ENCODE peak calls at places on chromosomes 7 and 10, in six cellular contexts. One of them, this sample, is unnamed. For H3K4me1, the result is how much of the 10 kb centered on the place peaks cover.

GRCh38 chr10:15879058-15879457 is 18.8 kb upstream of the MINDY3 start:
- DNase-seq in stomach: no peak
- DNase-seq in breast epithelium: no peak
- DNase-seq in ovary: no peak
- DNase-seq in IMR-90: peak
- DNase-seq in body of pancreas: no peak
- DNase-seq in this sample: no peak

GRCh38 chr7:137985897-137986251 is 16.0 kb downstream of the CREB3L2 start:
- DNase-seq in stomach: no peak
- DNase-seq in breast epithelium: no peak
- DNase-seq in ovary: no peak
- DNase-seq in IMR-90: no peak
- DNase-seq in body of pancreas: no peak
- DNase-seq in this sample: no peak

GRCh38 chr10:16909961-16910794 is 93.0 kb upstream of the RSU1 start:
- DNase-seq in stomach: no peak
- DNase-seq in breast epithelium: no peak
- DNase-seq in ovary: no peak
- DNase-seq in IMR-90: peak
- DNase-seq in body of pancreas: no peak
- DNase-seq in this sample: no peak

GRCh38 chr7:44624306-44624705 is 17.9 kb downstream of the OGDH start:
- DNase-seq in stomach: no peak
- DNase-seq in breast epithelium: no peak
- DNase-seq in ovary: no peak
- DNase-seq in IMR-90: no peak
- DNase-seq in body of pancreas: no peak
- DNase-seq in this sample: no peak

GRCh38 chr10:97534746-97535367 is 36.1 kb downstream of the UBTD1 start:
- DNase-seq in stomach: no peak
- DNase-seq in breast epithelium: no peak
- DNase-seq in ovary: no peak
- DNase-seq in IMR-90: no peak
- DNase-seq in body of pancreas: no peak
- DNase-seq in this sample: peak

GRCh38 chr7:132116369-132116768 is 459.9 kb downstream of the PLXNA4 start:
- DNase-seq in stomach: no peak
- DNase-seq in breast epithelium: no peak
- DNase-seq in ovary: no peak
- DNase-seq in IMR-90: peak
- DNase-seq in body of pancreas: no peak
- DNase-seq in this sample: no peak

GRCh38 chr7:25456467-25457171 is 228.3 kb upstream of the NPVF start:
- DNase-seq in stomach: peak
- DNase-seq in breast epithelium: no peak
- DNase-seq in ovary: peak
- DNase-seq in IMR-90: no peak
- DNase-seq in body of pancreas: peak
- DNase-seq in this sample: no peak

GRCh38 chr10:97771055-97771811 is 566 bp downstream of the SFRP5 start:
- DNase-seq in stomach: no peak
- DNase-seq in breast epithelium: no peak
- DNase-seq in ovary: no peak
- DNase-seq in IMR-90: peak
- DNase-seq in body of pancreas: peak
- DNase-seq in this sample: no peak

GRCh38 chr10:71999360-72000072 is 35.3 kb downstream of the CHST3 start:
- DNase-seq in stomach: no peak
- DNase-seq in breast epithelium: no peak
- DNase-seq in ovary: peak
- DNase-seq in IMR-90: peak
- DNase-seq in body of pancreas: peak
- DNase-seq in this sample: peak

GRCh38 chr10:29535012-29535777 is 99.6 kb downstream of the SVIL start:
- DNase-seq in stomach: peak
- DNase-seq in breast epithelium: no peak
- DNase-seq in ovary: peak
- DNase-seq in IMR-90: peak
- DNase-seq in body of pancreas: peak
- DNase-seq in this sample: no peak

GRCh38 chr10:58089739-58090138 is 178.0 kb downstream of the IPMK start:
- DNase-seq in stomach: no peak
- DNase-seq in breast epithelium: no peak
- DNase-seq in ovary: no peak
- DNase-seq in IMR-90: no peak
- DNase-seq in body of pancreas: no peak
- DNase-seq in this sample: no peak

GRCh38 chr7:30926323-30926722 is 14.7 kb downstream of the AQP1 start:
- DNase-seq in stomach: peak
- DNase-seq in breast epithelium: peak
- DNase-seq in ovary: peak
- DNase-seq in IMR-90: no peak
- DNase-seq in body of pancreas: peak
- DNase-seq in this sample: peak

GRCh38 chr10:5292196-5292735 is 72.5 kb upstream of the UCN3 start:
- DNase-seq in stomach: no peak
- DNase-seq in breast epithelium: no peak
- DNase-seq in ovary: no peak
- DNase-seq in IMR-90: no peak
- DNase-seq in body of pancreas: no peak
- DNase-seq in this sample: no peak

GRCh38 chr7:22433710-22434460 is 66.1 kb downstream of the STEAP1B start:
- DNase-seq in stomach: no peak
- DNase-seq in breast epithelium: no peak
- DNase-seq in ovary: no peak
- DNase-seq in IMR-90: peak
- DNase-seq in body of pancreas: no peak
- DNase-seq in this sample: peak

GRCh38 chr7:151885202-151885580 is 8.3 kb upstream of the PRKAG2 start:
- DNase-seq in stomach: no peak
- DNase-seq in breast epithelium: no peak
- DNase-seq in ovary: no peak
- DNase-seq in IMR-90: no peak
- DNase-seq in body of pancreas: no peak
- DNase-seq in this sample: peak

GRCh38 chr10:79552143-79552542 is 8.1 kb downstream of the SFTPA2 start:
- DNase-seq in stomach: no peak
- DNase-seq in breast epithelium: no peak
- DNase-seq in ovary: no peak
- DNase-seq in IMR-90: no peak
- DNase-seq in body of pancreas: no peak
- DNase-seq in this sample: no peak

GRCh38 chr7:157009170-157009777 is 1.2 kb downstream of the MNX1 start:
- DNase-seq in stomach: peak
- DNase-seq in breast epithelium: no peak
- DNase-seq in ovary: no peak
- DNase-seq in IMR-90: no peak
- DNase-seq in body of pancreas: peak
- DNase-seq in this sample: peak

GRCh38 chr10:23053036-23053435 is 42.3 kb upstream of the MSRB2 start:
- DNase-seq in stomach: no peak
- DNase-seq in breast epithelium: no peak
- DNase-seq in ovary: no peak
- DNase-seq in IMR-90: no peak
- DNase-seq in body of pancreas: no peak
- DNase-seq in this sample: no peak

GRCh38 chr10:14995964-14996565 is 36.9 kb downstream of the MEIG1 start:
- DNase-seq in stomach: no peak
- DNase-seq in breast epithelium: no peak
- DNase-seq in ovary: peak
- DNase-seq in IMR-90: no peak
- DNase-seq in body of pancreas: no peak
- DNase-seq in this sample: no peak

GRCh38 chr10:114499630-114500190 is 95.4 kb upstream of the AFAP1L2 start:
- DNase-seq in stomach: peak
- DNase-seq in breast epithelium: no peak
- DNase-seq in ovary: no peak
- DNase-seq in IMR-90: no peak
- DNase-seq in body of pancreas: no peak
- DNase-seq in this sample: peak

GRCh38 chr10:113095419-113095818 is 145.4 kb downstream of the TCF7L2 start:
- DNase-seq in stomach: no peak
- DNase-seq in breast epithelium: no peak
- DNase-seq in ovary: no peak
- DNase-seq in IMR-90: no peak
- DNase-seq in body of pancreas: no peak
- DNase-seq in this sample: no peak

GRCh38 chr7:95963446-95963990 is 191.2 kb downstream of the DYNC1I1 start:
- DNase-seq in stomach: no peak
- DNase-seq in breast epithelium: no peak
- DNase-seq in ovary: no peak
- DNase-seq in IMR-90: no peak
- DNase-seq in body of pancreas: no peak
- DNase-seq in this sample: no peak

GRCh38 chr10:62457598-62457997 is 83.4 kb downstream of the ZNF365 start:
- DNase-seq in stomach: no peak
- DNase-seq in breast epithelium: no peak
- DNase-seq in ovary: no peak
- DNase-seq in IMR-90: no peak
- DNase-seq in body of pancreas: no peak
- DNase-seq in this sample: no peak

GRCh38 chr10:71323407-71323806 is 4.3 kb downstream of the SLC29A3 start:
- DNase-seq in stomach: no peak
- DNase-seq in breast epithelium: no peak
- DNase-seq in ovary: no peak
- DNase-seq in IMR-90: peak
- DNase-seq in body of pancreas: no peak
- DNase-seq in this sample: no peak

DNA sequence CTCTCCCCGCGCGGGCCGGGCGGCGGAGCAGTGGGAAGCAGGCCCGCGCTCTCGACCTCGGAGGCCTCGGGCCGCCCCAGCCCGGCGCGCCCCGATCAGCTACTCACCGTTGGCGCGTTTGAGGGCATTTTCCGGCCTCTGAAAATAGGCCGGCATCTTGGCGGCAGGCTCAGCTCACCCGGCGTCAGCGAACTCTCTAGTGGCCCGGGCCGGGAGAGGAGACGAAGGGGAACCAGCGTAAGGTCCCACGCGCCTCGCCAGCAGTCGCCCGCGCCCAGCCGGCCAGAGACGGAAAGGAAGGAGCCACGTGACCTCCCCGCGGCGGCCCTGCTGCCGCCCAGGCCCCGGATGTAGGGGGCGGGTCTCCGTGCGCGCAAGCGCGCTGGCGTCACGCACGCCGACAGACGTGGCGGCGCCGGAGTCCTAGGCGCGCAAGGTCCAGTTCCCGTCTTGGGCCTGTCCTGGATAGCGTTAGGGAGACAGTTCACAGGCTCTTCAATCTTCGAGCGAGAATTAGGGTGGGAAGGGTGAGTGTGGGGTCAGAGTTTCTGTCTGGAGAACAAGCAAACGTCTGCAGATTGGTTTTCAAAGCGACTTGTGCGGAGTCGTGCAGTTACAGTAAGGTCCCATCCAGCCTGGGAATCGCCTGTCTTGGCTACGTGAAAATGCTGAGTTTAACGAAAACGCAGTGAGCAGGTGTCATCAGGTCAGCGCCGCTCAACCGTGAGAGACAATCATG is at the start of gene EIF3A:
- DNase-seq in stomach: peak
- DNase-seq in breast epithelium: peak
- DNase-seq in ovary: peak
- DNase-seq in IMR-90: peak
- DNase-seq in body of pancreas: peak
- DNase-seq in this sample: peak
- TF ChIP-seq POLR2A in stomach: no peak
- TF ChIP-seq POLR2A in breast epithelium: peak
- TF ChIP-seq POLR2A in ovary: peak
- TF ChIP-seq POLR2A in IMR-90: peak
- TF ChIP-seq POLR2A in body of pancreas: peak
- TF ChIP-seq POLR2A in this sample: peak

GRCh38 chr10:100913470-100913865 is 705 bp downstream of the SLF2 start:
- DNase-seq in stomach: no peak
- DNase-seq in breast epithelium: no peak
- DNase-seq in ovary: no peak
- DNase-seq in IMR-90: no peak
- DNase-seq in body of pancreas: no peak
- DNase-seq in this sample: no peak

GRCh38 chr10:100912013-100912608 is 652 bp upstream of the SLF2 start:
- DNase-seq in stomach: no peak
- DNase-seq in breast epithelium: no peak
- DNase-seq in ovary: no peak
- DNase-seq in IMR-90: peak
- DNase-seq in body of pancreas: no peak
- DNase-seq in this sample: no peak

GRCh38 chr10:100909506-100910260 is 3.1 kb upstream of the SLF2 start:
- DNase-seq in stomach: no peak
- DNase-seq in breast epithelium: no peak
- DNase-seq in ovary: no peak
- DNase-seq in IMR-90: no peak
- DNase-seq in body of pancreas: no peak
- DNase-seq in this sample: no peak

GRCh38 chr10:100912609-100913469 is at the start of gene SLF2:
- DNase-seq in stomach: peak
- DNase-seq in breast epithelium: peak
- DNase-seq in ovary: peak
- DNase-seq in IMR-90: peak
- DNase-seq in body of pancreas: peak
- DNase-seq in this sample: peak

GRCh38 chr10:100911472-100911871 is 1.3 kb upstream of the SLF2 start:
- DNase-seq in stomach: no peak
- DNase-seq in breast epithelium: no peak
- DNase-seq in ovary: no peak
- DNase-seq in IMR-90: no peak
- DNase-seq in body of pancreas: no peak
- DNase-seq in this sample: no peak
- H3K4me1 ChIP-seq in stomach: under half
- H3K4me1 ChIP-seq in breast epithelium: under half
- H3K4me1 ChIP-seq in ovary: under half
- H3K4me1 ChIP-seq in IMR-90: under half
- H3K4me1 ChIP-seq in body of pancreas: under half
- H3K4me1 ChIP-seq in this sample: under half

DNA sequence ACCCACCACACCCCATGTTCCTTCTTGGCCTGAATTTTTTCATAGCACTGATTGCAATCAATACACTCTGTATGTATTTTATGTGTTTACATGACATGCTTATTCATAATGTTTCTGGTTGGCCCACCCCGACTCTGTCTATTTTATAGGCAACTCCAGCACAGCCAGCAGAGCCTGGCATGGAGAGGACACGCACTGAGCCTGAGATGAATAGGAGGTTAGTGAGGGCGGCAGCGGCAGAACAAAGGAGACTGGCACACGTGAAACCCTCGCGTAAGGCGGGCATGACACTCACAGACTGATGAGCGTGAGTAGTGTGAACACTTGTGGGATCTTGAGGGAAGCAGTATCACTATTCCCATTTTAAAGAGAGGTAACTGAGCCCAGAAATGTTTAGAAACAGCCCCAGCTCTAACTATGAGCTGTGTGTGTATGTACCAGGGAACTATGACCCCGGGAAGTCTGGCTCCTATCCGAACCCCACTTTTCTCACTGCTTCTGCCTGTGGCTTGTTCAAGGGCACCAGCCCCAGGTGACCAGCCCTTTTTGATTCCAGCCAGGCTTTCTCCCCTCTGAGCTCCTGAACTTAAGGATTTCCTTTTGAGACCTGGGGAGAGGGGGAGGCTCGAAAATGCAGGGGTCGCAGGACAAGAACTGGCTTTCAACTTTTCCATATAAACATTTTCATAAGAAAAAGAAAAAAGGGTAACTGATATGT is 113.3 kb downstream of the ARHGAP22 start:
- DNase-seq in stomach: peak
- DNase-seq in breast epithelium: no peak
- DNase-seq in ovary: no peak
- DNase-seq in IMR-90: no peak
- DNase-seq in body of pancreas: no peak
- DNase-seq in this sample: no peak
- TF ChIP-seq POLR2A in stomach: no peak
- TF ChIP-seq POLR2A in breast epithelium: no peak
- TF ChIP-seq POLR2A in ovary: no peak
- TF ChIP-seq POLR2A in IMR-90: no peak
- TF ChIP-seq POLR2A in body of pancreas: no peak
- TF ChIP-seq POLR2A in this sample: no peak

GRCh38 chr7:130369831-130370230 is 10.5 kb upstream of the CPA1 start:
- DNase-seq in stomach: no peak
- DNase-seq in breast epithelium: no peak
- DNase-seq in ovary: no peak
- DNase-seq in IMR-90: no peak
- DNase-seq in body of pancreas: no peak
- DNase-seq in this sample: peak
- H3K4me1 ChIP-seq in stomach: under half
- H3K4me1 ChIP-seq in breast epithelium: under half
- H3K4me1 ChIP-seq in ovary: under half
- H3K4me1 ChIP-seq in IMR-90: half or more
- H3K4me1 ChIP-seq in body of pancreas: half or more
- H3K4me1 ChIP-seq in this sample: half or more

This sample was measured in spleen.